ENCODE peak calls at places on chromosome 3, in nine cellular contexts. U is HFFc6; X is astrocyte of the spinal cord; N is lower leg skin; Z is NB4; O is activated CD8-positive, alpha-beta T cell treated with anti-CD3 and anti-CD28 coated beads for 36 hours; K is stomach; Y is cardiac fibroblast; M is cardiac muscle cell. C is an unnamed sample.

GRCh38 chr3:31903686-31904431 is 77.2 kb downstream of the OSBPL10 start:
- DNase-seq in U (no peak), X (no peak), N (no peak), Z (no peak), O (no peak), K (no peak), Y (no peak), M (no peak), C (peak; percentile 47)

GRCh38 chr3:90031121-90031520 is 923.7 kb downstream of the EPHA3 start:
- DNase-seq in U (no peak), X (no peak), N (no peak), Z (no peak), O (no peak), K (no peak), Y (no peak), M (no peak), C (no peak)

GRCh38 chr3:157906627-157907026 is 199.6 kb downstream of the SHOX2 start:
- DNase-seq in U (peak; percentile 30), X (no peak), N (no peak), Z (no peak), O (no peak), K (no peak), Y (peak; percentile 4), M (no peak), C (no peak)

GRCh38 chr3:40043444-40043755 is 234.0 kb downstream of the MYRIP start:
- DNase-seq in U (peak; percentile 66), X (peak; percentile 69), N (no peak), Z (no peak), O (no peak), K (no peak), Y (peak; percentile 76), M (no peak), C (no peak)

GRCh38 chr3:153028336-153028735 is 133.7 kb upstream of the RAP2B start:
- DNase-seq in U (no peak), X (peak; percentile 20), N (no peak), Z (peak; percentile 29), O (no peak), K (no peak), Y (peak; percentile 73), M (no peak), C (no peak)

GRCh38 chr3:10242182-10243065 is 5.8 kb upstream of the TATDN2 start:
- DNase-seq in U (peak; percentile 52), X (peak; percentile 73), N (no peak), Z (peak; percentile 95), O (peak; percentile 94), K (no peak), Y (peak; percentile 34), M (no peak), C (no peak)

GRCh38 chr3:105431171-105431570 is 64.5 kb downstream of the ALCAM start:
- DNase-seq in U (no peak), X (no peak), N (no peak), Z (no peak), O (no peak), K (no peak), Y (no peak), M (no peak), C (no peak)

GRCh38 chr3:46695177-46695961 is 1.9 kb upstream of the ALS2CL start:
- DNase-seq in U (no peak), X (no peak), N (no peak), Z (peak; percentile 90), O (peak; percentile 62), K (peak; percentile 39), Y (peak; percentile 77), M (no peak), C (peak; percentile 30)

GRCh38 chr3:10555263-10555662 is 49.9 kb upstream of the ATP2B2 start:
- DNase-seq in U (no peak), X (no peak), N (peak; percentile 43), Z (no peak), O (no peak), K (no peak), Y (no peak), M (no peak), C (no peak)

GRCh38 chr3:112579697-112580096 is 17.9 kb downstream of the SLC35A5 start:
- DNase-seq in U (peak; percentile 76), X (peak; percentile 56), N (no peak), Z (no peak), O (no peak), K (no peak), Y (no peak), M (no peak), C (no peak)

GRCh38 chr3:182364323-182364722 is 429.0 kb upstream of the ATP11B start:
- DNase-seq in U (no peak), X (peak; percentile 50), N (no peak), Z (no peak), O (no peak), K (no peak), Y (no peak), M (no peak), C (no peak)

GRCh38 chr3:100761211-100761921 is 52.1 kb downstream of the TFG start:
- DNase-seq in U (no peak), X (no peak), N (no peak), Z (peak; percentile 3), O (peak; percentile 45), K (no peak), Y (no peak), M (no peak), C (no peak)

GRCh38 chr3:37730825-37731224 is 130.9 kb upstream of the CTDSPL start:
- DNase-seq in U (no peak), X (no peak), N (no peak), Z (no peak), O (no peak), K (peak; percentile 27), Y (no peak), M (no peak), C (no peak)

GRCh38 chr3:75171632-75172230 is 492.4 kb upstream of the FRG2C start:
- DNase-seq in U (peak; percentile 4), X (peak; percentile 4), N (no peak), Z (peak; percentile 15), O (no peak), K (no peak), Y (peak; percentile 13), M (no peak), C (no peak)

GRCh38 chr3:82572721-82573120 is 811.3 kb upstream of the GBE1 start:
- DNase-seq in U (no peak), X (no peak), N (no peak), Z (no peak), O (no peak), K (no peak), Y (no peak), M (no peak), C (no peak)

GRCh38 chr3:62604301-62604700 is 231.0 kb upstream of the FEZF2 start:
- DNase-seq in U (peak; percentile 86), X (peak; percentile 88), N (no peak), Z (no peak), O (no peak), K (no peak), Y (peak; percentile 84), M (no peak), C (no peak)

GRCh38 chr3:4720316-4721075 is 227.3 kb downstream of the ITPR1 start:
- DNase-seq in U (peak; percentile 55), X (peak; percentile 88), N (peak; percentile 89), Z (peak; percentile 65), O (peak; percentile 24), K (peak; percentile 82), Y (peak; percentile 96), M (peak; percentile 44), C (no peak)

GRCh38 chr3:115885621-115886020 is 262.3 kb downstream of the GAP43 start:
- DNase-seq in U (no peak), X (peak; percentile 19), N (no peak), Z (peak; percentile 7), O (no peak), K (no peak), Y (peak; percentile 4), M (peak; percentile 49), C (peak; percentile 23)

GRCh38 chr3:82080261-82080660 is 318.8 kb upstream of the GBE1 start:
- DNase-seq in U (no peak), X (peak; percentile 29), N (no peak), Z (peak; percentile 2), O (no peak), K (no peak), Y (no peak), M (no peak), C (no peak)

GRCh38 chr3:139928708-139929505 is 6.1 kb upstream of the CLSTN2 start:
- DNase-seq in U (no peak), X (peak; percentile 26), N (no peak), Z (no peak), O (no peak), K (no peak), Y (no peak), M (no peak), C (no peak)

GRCh38 chr3:8767667-8768363 is 1.6 kb downstream of the OXTR start:
- DNase-seq in U (no peak), X (no peak), N (no peak), Z (no peak), O (peak; percentile 46), K (peak; percentile 50), Y (no peak), M (peak; percentile 42), C (peak; percentile 71)
- TF ChIP-seq CTCF in U (peak; percentile 28), X (peak; percentile 30), N (no peak), Z (no peak), O (peak; percentile 21), K (peak; percentile 9), Y (no peak), M (no peak), C (no peak)

GRCh38 chr3:110710156-110710555 is 361.5 kb upstream of the NECTIN3 start:
- DNase-seq in U (no peak), X (no peak), N (no peak), Z (no peak), O (no peak), K (no peak), Y (no peak), M (no peak), C (no peak)
- TF ChIP-seq CTCF in U (no peak), X (no peak), N (no peak), Z (no peak), O (no peak), K (no peak), Y (no peak), M (no peak), C (no peak)

DNA sequence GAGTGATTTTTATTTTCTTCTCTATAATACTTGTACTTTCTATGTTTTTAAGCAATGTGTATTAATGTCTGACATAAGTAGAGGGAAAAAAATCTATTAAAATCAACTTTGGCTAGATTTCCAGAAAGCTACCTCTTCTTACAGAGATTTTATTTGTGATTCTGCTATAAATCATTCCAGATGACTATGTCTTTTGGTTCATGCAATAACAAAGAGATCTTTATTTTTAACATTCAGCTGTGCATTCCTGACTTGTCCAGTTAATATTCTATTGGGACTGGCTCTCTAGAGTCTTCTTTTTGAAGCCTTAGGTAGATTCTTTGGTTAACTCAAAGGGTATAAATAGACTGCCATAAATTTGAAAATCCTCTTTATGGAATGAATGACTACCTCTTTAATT is 74.3 kb upstream of the ARPP21 start:
- DNase-seq in U (no peak), X (no peak), N (no peak), Z (no peak), O (no peak), K (no peak), Y (no peak), M (no peak), C (no peak)
- TF ChIP-seq CTCF in U (no peak), X (no peak), N (no peak), Z (no peak), O (no peak), K (no peak), Y (no peak), M (no peak), C (no peak)

DNA sequence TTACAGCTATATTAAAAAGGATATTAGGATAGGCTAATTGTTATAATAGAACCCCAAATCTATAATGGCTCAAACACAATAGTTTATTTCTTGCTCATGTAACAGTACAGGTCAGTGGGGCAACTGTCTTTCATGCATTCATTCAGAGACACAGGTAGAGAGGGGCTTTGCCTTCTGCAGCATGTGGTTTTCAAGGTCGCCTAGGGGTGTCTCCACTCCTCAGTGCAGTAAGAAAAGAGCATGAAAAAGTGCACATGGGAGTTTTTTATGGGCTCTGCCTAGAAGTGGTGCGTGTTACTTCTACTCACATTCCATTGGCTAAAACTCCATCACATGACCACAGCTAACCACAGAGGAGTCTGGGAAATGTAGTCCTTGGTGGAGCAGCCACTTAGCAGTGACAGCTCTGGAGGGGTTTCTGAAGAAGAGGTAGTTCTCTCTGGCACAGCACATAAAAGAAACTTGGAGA is 1.8 kb downstream of the ZBTB38 start:
- DNase-seq in U (peak; percentile 73), X (peak; percentile 92), N (no peak), Z (peak; percentile 86), O (peak; percentile 73), K (peak; percentile 29), Y (peak; percentile 97), M (peak; percentile 89), C (peak; percentile 44)
- TF ChIP-seq CTCF in U (peak; percentile 16), X (peak; percentile 46), N (no peak), Z (peak; percentile 30), O (peak; percentile 24), K (no peak), Y (peak; percentile 19), M (peak; percentile 49), C (peak; percentile 41)